ENCODE peak calls at places on chromosomes 11 and 22, in five cellular contexts. G, M, T, B and C are unnamed samples.

GRCh38 chr11:93514712-93515111 is 28.5 kb downstream of the SMCO4 start:
- DNase-seq in M (no peak), T (no peak), G (no peak), B (no peak), C (no peak)

GRCh38 chr11:2375964-2376551 is 1.1 kb upstream of the CD81 start:
- DNase-seq in B (no peak), G (no peak), M (no peak), T (no peak), C (no peak)

GRCh38 chr11:69641681-69642548 is 959 bp downstream of the CCND1 start:
- DNase-seq in T (no peak), B (no peak), G (peak), M (no peak), C (no peak)

GRCh38 chr22:42577623-42578240 is 24.0 kb downstream of the SERHL2 start:
- DNase-seq in G (no peak), T (no peak), B (no peak), M (no peak), C (no peak)

GRCh38 chr11:45073575-45074225 is 72.7 kb upstream of the PRDM11 start:
- DNase-seq in B (no peak), T (no peak), G (no peak), M (no peak), C (no peak)

GRCh38 chr11:71929491-71929890 is 645 bp downstream of the RNF121 start:
- DNase-seq in T (no peak), G (no peak), B (no peak), M (no peak), C (no peak)

GRCh38 chr22:37657590-37658132 is 862 bp upstream of the PDXP start:
- DNase-seq in T (no peak), B (peak), G (peak), M (no peak), C (peak)

GRCh38 chr11:3834349-3835099 is 6.2 kb downstream of the RHOG start:
- DNase-seq in T (peak), G (no peak), B (no peak), M (no peak), C (no peak)

GRCh38 chr22:49372530-49373288 is 455.0 kb downstream of the BRD1 start:
- DNase-seq in M (no peak), B (no peak), G (peak), T (peak), C (no peak)

GRCh38 chr11:7444582-7444981 is 40.7 kb upstream of the OLFML1 start:
- DNase-seq in M (no peak), B (no peak), T (no peak), G (no peak), C (no peak)

GRCh38 chr22:38981005-38981658 is 1.0 kb upstream of the APOBEC3B start:
- DNase-seq in T (peak), M (no peak), G (peak), B (peak), C (no peak)

DNA sequence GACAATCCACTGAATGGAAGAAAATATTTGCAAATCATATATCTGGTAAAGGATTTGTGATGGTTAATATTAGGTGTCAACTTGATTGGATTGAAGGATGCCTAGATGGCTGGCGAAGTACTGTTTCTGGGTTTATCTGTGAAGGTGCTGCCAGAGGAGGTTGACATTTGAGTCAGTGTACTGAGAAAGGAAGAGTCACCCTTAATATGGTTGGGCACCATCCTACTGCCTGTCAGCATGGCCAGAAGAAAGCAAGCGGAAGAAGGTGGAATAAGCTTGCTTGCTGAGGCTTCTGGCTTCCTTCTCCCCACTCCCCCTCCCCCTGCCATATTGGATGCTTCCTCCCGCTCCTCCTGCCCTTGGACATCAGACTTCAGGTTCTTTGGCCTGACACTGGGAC is 101.9 kb downstream of the GAB2 start:
- DNase-seq in G (no peak), M (no peak), T (no peak), B (no peak), C (no peak)
- TF ChIP-seq CTCF in G (no peak), M (no peak), T (no peak), B (no peak), C (no peak)

GRCh38 chr22:43946391-43946680 is 8.9 kb upstream of the SAMM50 start:
- DNase-seq in M (no peak), T (no peak), G (no peak), B (no peak), C (no peak)
- TF ChIP-seq CTCF in M (no peak), T (no peak), G (no peak), B (no peak), C (no peak)

DNA sequence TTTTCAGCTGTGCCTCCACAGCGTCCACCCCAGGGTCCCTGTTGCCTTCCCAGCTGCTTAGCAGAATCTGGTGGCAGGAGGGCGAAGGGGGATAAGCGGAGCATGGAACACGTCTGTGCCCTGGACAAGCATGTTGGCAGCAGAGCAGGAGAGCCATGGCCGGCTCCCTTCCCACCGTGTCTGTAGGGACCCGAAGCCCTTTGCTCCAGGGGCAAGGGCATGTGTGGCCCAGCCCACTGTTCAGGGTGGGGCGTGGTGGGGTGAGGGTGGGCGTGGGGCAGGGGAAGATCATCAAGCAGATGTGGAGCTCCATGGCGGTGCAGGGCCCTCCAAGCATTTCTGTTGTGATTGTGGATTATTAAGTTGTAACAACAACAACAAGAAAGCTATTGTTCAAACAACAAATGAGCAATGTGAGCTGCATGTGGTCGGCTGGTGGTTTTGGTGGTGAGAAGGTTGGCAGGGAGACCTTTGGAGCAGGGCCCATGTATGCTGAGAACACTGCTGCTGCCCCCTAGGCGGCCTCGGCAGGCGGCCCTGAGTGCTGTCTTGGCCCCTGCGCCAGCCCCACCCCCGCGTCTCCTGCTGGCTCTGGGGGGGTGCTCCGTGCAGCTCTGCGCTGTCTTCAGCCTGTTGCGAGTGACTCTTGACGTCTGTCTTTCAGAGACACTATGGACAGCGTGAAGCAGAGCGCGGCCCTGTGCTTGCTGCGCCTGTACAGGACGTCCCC is 50.9 kb downstream of the AP2A2 start:
- DNase-seq in M (no peak), B (peak), G (no peak), T (peak), C (no peak)
- TF ChIP-seq CTCF in M (no peak), B (peak), G (no peak), T (no peak), C (no peak)

GRCh38 chr11:17716807-17717206 is 2.6 kb upstream of the MYOD1 start:
- DNase-seq in M (no peak), B (no peak), G (no peak), T (no peak), C (no peak)

GRCh38 chr11:17719940-17720795 is 797 bp downstream of the MYOD1 start:
- DNase-seq in T (no peak), B (peak), G (no peak), M (no peak), C (peak)

GRCh38 chr11:17718015-17718414 is 1.4 kb upstream of the MYOD1 start:
- DNase-seq in M (no peak), B (no peak), G (no peak), T (no peak), C (no peak)

GRCh38 chr11:17719028-17719939 is at the start of gene MYOD1:
- DNase-seq in M (no peak), G (no peak), B (peak), T (no peak), C (no peak)

GRCh38 chr11:17718510-17718962 is 835 bp upstream of the MYOD1 start:
- DNase-seq in B (no peak), T (no peak), G (no peak), M (no peak), C (no peak)
- TF ChIP-seq CTCF in B (no peak), T (no peak), G (no peak), M (no peak), C (no peak)

GRCh38 chr11:64450168-64450560 is 91.2 kb downstream of the RPS6KA4 start:
- DNase-seq in G (no peak), M (no peak), T (no peak), B (no peak), C (no peak)

GRCh38 chr11:64456509-64457320 is 97.8 kb downstream of the RPS6KA4 start:
- DNase-seq in M (no peak), B (no peak), T (no peak), G (no peak), C (no peak)

GRCh38 chr11:64451856-64452255 is 92.9 kb downstream of the RPS6KA4 start:
- DNase-seq in G (no peak), M (no peak), T (no peak), B (no peak), C (no peak)

GRCh38 chr11:64455436-64456261 is 96.7 kb downstream of the RPS6KA4 start:
- DNase-seq in G (no peak), M (no peak), B (no peak), T (no peak), C (no peak)

GRCh38 chr11:64453466-64453865 is 94.5 kb downstream of the RPS6KA4 start:
- DNase-seq in G (no peak), T (no peak), B (no peak), M (no peak), C (no peak)
- TF ChIP-seq CTCF in G (no peak), T (no peak), B (no peak), M (no peak), C (no peak)

GRCh38 chr11:117479372-117479771 is 151.7 kb downstream of the CEP164 start:
- DNase-seq in T (no peak), G (no peak), M (no peak), B (no peak), C (peak)
- TF ChIP-seq CTCF in T (no peak), G (peak), M (peak), B (no peak), C (peak)

GRCh38 chr22:31618471-31619176 is 43.4 kb downstream of the PISD start:
- DNase-seq in M (no peak), G (no peak), B (no peak), T (no peak), C (no peak)
- TF ChIP-seq CTCF in M (no peak), G (no peak), B (no peak), T (no peak), C (no peak)

GRCh38 chr11:12286606-12287005 is 90.8 kb upstream of the PARVA start:
- DNase-seq in G (no peak), T (no peak), B (no peak), M (no peak), C (no peak)

GRCh38 chr11:12287009-12287373 is 90.4 kb upstream of the PARVA start:
- DNase-seq in M (no peak), T (no peak), B (peak), G (peak), C (no peak)

GRCh38 chr11:12288934-12289666 is 88.3 kb upstream of the PARVA start:
- DNase-seq in M (no peak), G (no peak), B (no peak), T (no peak), C (peak)

GRCh38 chr11:12288212-12288933 is 89.0 kb upstream of the PARVA start:
- DNase-seq in B (peak), G (peak), T (peak), M (peak), C (peak)

GRCh38 chr11:12287374-12288211 is 89.8 kb upstream of the PARVA start:
- DNase-seq in T (peak), B (peak), G (peak), M (peak), C (peak)
- TF ChIP-seq CTCF in T (peak), B (peak), G (peak), M (peak), C (no peak)

DNA sequence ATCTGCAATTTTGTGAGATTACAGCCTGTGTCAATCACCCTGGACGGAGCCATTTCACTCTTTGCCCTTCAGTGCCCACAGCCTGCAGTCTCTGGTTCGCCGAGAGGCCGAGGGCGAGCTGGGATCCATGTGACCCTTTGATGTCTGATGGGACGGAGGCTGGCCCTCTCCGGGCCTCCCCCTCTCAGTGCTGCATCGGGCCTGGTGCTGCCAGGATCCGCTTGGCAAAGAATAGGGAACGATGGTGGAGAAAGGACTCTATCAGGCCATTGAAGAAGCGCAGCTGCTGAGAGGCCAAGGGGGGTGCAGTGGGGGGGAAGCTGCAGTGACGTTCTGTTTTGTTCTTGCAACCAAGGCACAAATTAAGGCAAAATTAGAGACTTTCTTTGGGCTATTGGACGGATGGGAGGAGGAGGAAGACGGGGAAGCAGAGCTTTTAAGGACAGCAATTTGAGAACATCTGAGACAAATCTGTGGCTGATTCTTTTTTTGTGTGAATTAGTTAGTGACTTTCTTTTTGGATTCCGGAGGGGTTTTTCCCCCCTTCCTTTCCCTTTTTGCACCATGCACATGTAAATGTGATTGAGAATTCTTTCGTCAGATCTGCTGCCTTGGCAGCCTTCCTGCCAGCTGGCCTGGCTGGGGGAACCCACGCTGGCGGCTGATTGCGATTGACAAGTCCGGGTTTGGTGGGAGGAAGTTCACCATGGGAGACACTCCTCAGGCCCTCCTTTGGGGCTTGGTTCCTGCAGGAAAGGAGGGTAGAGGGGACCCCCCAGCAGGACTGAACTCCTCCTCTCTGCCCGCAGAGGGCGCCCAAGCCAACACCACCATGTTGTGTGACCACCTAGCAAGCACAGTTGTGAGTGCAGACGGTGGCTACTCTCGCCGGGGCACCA is 214.5 kb downstream of the NTM start:
- DNase-seq in B (no peak), G (no peak), T (peak), M (no peak), C (peak)
- TF ChIP-seq CTCF in B (no peak), G (peak), T (no peak), M (peak), C (peak)

DNA sequence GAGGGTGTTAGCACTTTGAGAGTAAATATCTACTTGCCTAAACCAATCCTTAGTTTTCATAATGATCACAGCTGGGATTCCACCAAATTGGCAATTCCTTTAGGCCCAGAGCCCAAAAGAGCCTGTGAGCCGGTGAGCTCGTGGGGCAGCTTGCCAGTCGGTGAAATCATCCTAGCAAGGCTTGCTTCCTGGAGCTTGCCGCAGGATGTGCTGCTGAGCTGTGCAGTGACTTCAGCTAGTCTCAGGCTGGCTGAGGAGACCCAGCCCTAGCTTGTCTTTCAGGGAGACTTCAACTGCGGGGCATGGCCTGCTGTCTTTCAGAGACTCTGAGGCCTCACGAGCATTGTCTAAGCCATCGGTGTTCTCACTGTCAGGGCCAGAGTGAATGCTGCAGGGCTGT is 73.6 kb upstream of the SUSD2 start:
- DNase-seq in B (peak), G (peak), M (no peak), T (peak), C (no peak)
- TF ChIP-seq CTCF in B (peak), G (no peak), M (no peak), T (no peak), C (no peak)